ENCODE peak calls at places on chromosomes 7 and 10, in six cellular contexts. One of them, this sample, is unnamed.

GRCh38 chr7:5419523-5420107 is 4.0 kb downstream of the TNRC18 start:
- DNase-seq in epithelial cell of esophagus: no peak
- DNase-seq in dorsolateral prefrontal cortex: no peak
- DNase-seq in heart left ventricle: peak
- DNase-seq in astrocyte of the spinal cord: no peak
- DNase-seq in A549: no peak
- DNase-seq in this sample: no peak

GRCh38 chr7:76133164-76133775 is 68.4 kb upstream of the SRRM3 start:
- DNase-seq in epithelial cell of esophagus: no peak
- DNase-seq in A549: no peak
- DNase-seq in heart left ventricle: no peak
- DNase-seq in astrocyte of the spinal cord: no peak
- DNase-seq in dorsolateral prefrontal cortex: no peak
- DNase-seq in this sample: no peak

GRCh38 chr10:94293344-94293743 is 69.4 kb downstream of the NOC3L start:
- DNase-seq in A549: no peak
- DNase-seq in heart left ventricle: peak
- DNase-seq in epithelial cell of esophagus: no peak
- DNase-seq in dorsolateral prefrontal cortex: no peak
- DNase-seq in astrocyte of the spinal cord: peak
- DNase-seq in this sample: peak

GRCh38 chr10:108561649-108562048 is 1361.7 kb downstream of the XPNPEP1 start:
- DNase-seq in epithelial cell of esophagus: no peak
- DNase-seq in dorsolateral prefrontal cortex: no peak
- DNase-seq in heart left ventricle: no peak
- DNase-seq in A549: no peak
- DNase-seq in astrocyte of the spinal cord: peak
- DNase-seq in this sample: peak

GRCh38 chr10:132519382-132520146 is 18.0 kb upstream of the INPP5A start:
- DNase-seq in A549: no peak
- DNase-seq in dorsolateral prefrontal cortex: peak
- DNase-seq in epithelial cell of esophagus: no peak
- DNase-seq in heart left ventricle: peak
- DNase-seq in astrocyte of the spinal cord: no peak
- DNase-seq in this sample: no peak

GRCh38 chr10:22321156-22321711 is 335 bp downstream of the BMI1 start:
- DNase-seq in astrocyte of the spinal cord: peak
- DNase-seq in heart left ventricle: peak
- DNase-seq in A549: peak
- DNase-seq in dorsolateral prefrontal cortex: peak
- DNase-seq in epithelial cell of esophagus: peak
- DNase-seq in this sample: no peak

GRCh38 chr7:116535416-116535815 is 10.6 kb downstream of the CAV1 start:
- DNase-seq in astrocyte of the spinal cord: no peak
- DNase-seq in dorsolateral prefrontal cortex: no peak
- DNase-seq in epithelial cell of esophagus: no peak
- DNase-seq in heart left ventricle: no peak
- DNase-seq in A549: no peak
- DNase-seq in this sample: no peak

GRCh38 chr7:95608344-95609173 is 12.2 kb upstream of the PDK4 start:
- DNase-seq in heart left ventricle: peak
- DNase-seq in A549: peak
- DNase-seq in epithelial cell of esophagus: peak
- DNase-seq in dorsolateral prefrontal cortex: peak
- DNase-seq in astrocyte of the spinal cord: peak
- DNase-seq in this sample: peak

GRCh38 chr10:132774905-132775863 is 10.8 kb downstream of the NKX6-2 start:
- DNase-seq in dorsolateral prefrontal cortex: peak
- DNase-seq in astrocyte of the spinal cord: no peak
- DNase-seq in A549: peak
- DNase-seq in heart left ventricle: no peak
- DNase-seq in epithelial cell of esophagus: no peak
- DNase-seq in this sample: no peak

GRCh38 chr7:124489925-124490324 is 275.7 kb downstream of the GPR37 start:
- DNase-seq in heart left ventricle: no peak
- DNase-seq in epithelial cell of esophagus: no peak
- DNase-seq in astrocyte of the spinal cord: no peak
- DNase-seq in dorsolateral prefrontal cortex: no peak
- DNase-seq in A549: peak
- DNase-seq in this sample: no peak

GRCh38 chr10:8349610-8350249 is 295.2 kb downstream of the GATA3 start:
- DNase-seq in astrocyte of the spinal cord: no peak
- DNase-seq in A549: no peak
- DNase-seq in dorsolateral prefrontal cortex: no peak
- DNase-seq in epithelial cell of esophagus: no peak
- DNase-seq in heart left ventricle: no peak
- DNase-seq in this sample: no peak

GRCh38 chr7:54837761-54838539 is 78.9 kb upstream of the SEC61G start:
- DNase-seq in heart left ventricle: no peak
- DNase-seq in astrocyte of the spinal cord: no peak
- DNase-seq in epithelial cell of esophagus: no peak
- DNase-seq in A549: no peak
- DNase-seq in dorsolateral prefrontal cortex: no peak
- DNase-seq in this sample: no peak

GRCh38 chr7:54839538-54840213 is 80.7 kb upstream of the SEC61G start:
- DNase-seq in dorsolateral prefrontal cortex: no peak
- DNase-seq in astrocyte of the spinal cord: peak
- DNase-seq in A549: peak
- DNase-seq in epithelial cell of esophagus: peak
- DNase-seq in heart left ventricle: peak
- DNase-seq in this sample: no peak

GRCh38 chr7:54838540-54838925 is 79.5 kb upstream of the SEC61G start:
- DNase-seq in A549: no peak
- DNase-seq in astrocyte of the spinal cord: no peak
- DNase-seq in dorsolateral prefrontal cortex: no peak
- DNase-seq in epithelial cell of esophagus: no peak
- DNase-seq in heart left ventricle: no peak
- DNase-seq in this sample: no peak

GRCh38 chr7:54843961-54844360 is 85.0 kb upstream of the SEC61G start:
- DNase-seq in dorsolateral prefrontal cortex: no peak
- DNase-seq in A549: no peak
- DNase-seq in astrocyte of the spinal cord: no peak
- DNase-seq in epithelial cell of esophagus: peak
- DNase-seq in heart left ventricle: no peak
- DNase-seq in this sample: no peak

DNA sequence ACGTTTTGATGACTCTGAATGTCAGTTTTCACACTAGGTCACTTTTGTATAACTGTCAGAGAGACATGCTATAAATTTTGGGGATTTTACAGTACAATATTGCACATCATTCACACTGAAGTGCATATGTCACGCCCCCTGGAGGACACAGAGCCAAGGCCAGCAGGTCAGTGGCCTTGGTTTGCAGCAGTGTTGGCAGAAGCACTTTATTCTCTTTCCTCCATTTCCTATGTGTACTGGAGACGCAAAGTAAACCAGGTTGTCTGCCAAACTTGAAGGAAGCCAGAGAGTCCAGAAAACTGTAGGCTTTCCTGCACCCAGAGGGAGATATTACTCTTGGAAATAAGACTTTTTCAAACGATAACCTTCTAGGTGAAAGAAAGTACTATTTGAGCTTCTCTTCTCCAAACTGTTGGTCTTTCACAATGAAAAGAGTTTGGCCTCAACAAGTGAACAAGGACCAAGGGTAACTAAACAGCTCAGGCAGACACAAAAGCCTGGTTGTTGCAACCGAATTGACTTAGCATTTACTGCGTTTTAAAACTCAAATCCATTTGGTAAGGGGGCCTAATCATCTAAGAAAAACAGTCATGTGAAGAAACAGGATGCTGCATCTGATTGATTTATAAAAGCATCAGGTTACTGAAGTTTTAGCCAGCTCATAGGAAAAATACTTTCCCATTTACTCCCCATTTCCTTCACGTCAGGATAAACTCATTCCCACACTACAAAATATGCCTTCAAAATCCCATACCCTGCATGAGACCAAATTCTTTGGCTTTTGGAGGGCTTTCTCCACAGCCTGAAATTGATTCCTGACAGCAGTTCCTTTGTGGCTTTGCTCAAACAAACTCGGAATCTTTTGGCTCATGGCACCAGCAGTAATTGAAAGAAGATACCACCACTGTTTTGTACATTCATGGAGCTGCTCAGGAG is 83.0 kb upstream of the SEC61G start:
- DNase-seq in dorsolateral prefrontal cortex: no peak
- DNase-seq in astrocyte of the spinal cord: peak
- DNase-seq in A549: peak
- DNase-seq in epithelial cell of esophagus: peak
- DNase-seq in heart left ventricle: peak
- DNase-seq in this sample: peak
- TF ChIP-seq CTCF in dorsolateral prefrontal cortex: no peak
- TF ChIP-seq CTCF in astrocyte of the spinal cord: peak
- TF ChIP-seq CTCF in A549: peak
- TF ChIP-seq CTCF in epithelial cell of esophagus: no peak
- TF ChIP-seq CTCF in heart left ventricle: peak
- TF ChIP-seq CTCF in this sample: peak

GRCh38 chr10:122192142-122192541 is 79.0 kb upstream of the BTBD16 start:
- DNase-seq in dorsolateral prefrontal cortex: peak
- DNase-seq in heart left ventricle: peak
- DNase-seq in astrocyte of the spinal cord: no peak
- DNase-seq in A549: no peak
- DNase-seq in epithelial cell of esophagus: no peak
- DNase-seq in this sample: no peak
- H3K4me3 ChIP-seq in dorsolateral prefrontal cortex: peak
- H3K4me3 ChIP-seq in heart left ventricle: no peak
- H3K4me3 ChIP-seq in astrocyte of the spinal cord: no peak
- H3K4me3 ChIP-seq in A549: no peak
- H3K4me3 ChIP-seq in epithelial cell of esophagus: no peak
- H3K4me3 ChIP-seq in this sample: no peak

DNA sequence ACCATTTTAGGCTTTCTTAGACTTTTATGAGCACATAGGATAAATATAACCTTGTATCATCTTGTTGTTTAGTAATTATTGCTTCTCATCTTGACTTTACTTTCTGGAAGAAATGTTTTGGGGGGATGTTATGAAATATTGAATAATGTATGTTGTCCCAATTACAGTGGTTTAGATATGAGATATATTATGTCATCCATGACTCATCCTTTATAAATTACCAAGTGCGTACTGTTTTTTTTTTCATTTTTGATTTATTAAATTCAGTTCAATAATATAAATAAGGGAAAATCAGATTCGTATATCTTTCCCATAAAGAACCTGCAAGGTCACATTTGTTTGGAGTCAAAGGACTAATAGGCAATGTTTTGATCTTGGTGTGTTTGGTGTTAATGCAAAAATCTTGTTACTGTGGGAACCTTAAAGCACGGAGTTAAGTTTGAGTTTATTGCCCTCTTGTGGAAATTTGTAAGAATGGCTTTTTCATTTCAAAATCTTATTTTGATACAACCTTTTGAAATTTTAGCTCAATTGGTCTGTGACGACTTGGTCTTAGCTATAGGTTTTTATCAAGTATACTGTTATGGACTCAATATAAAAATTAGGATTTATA is 108.6 kb downstream of the SRI start:
- DNase-seq in A549: peak
- DNase-seq in heart left ventricle: no peak
- DNase-seq in dorsolateral prefrontal cortex: no peak
- DNase-seq in astrocyte of the spinal cord: peak
- DNase-seq in epithelial cell of esophagus: peak
- DNase-seq in this sample: no peak
- TF ChIP-seq CTCF in A549: peak
- TF ChIP-seq CTCF in heart left ventricle: peak
- TF ChIP-seq CTCF in dorsolateral prefrontal cortex: peak
- TF ChIP-seq CTCF in astrocyte of the spinal cord: peak
- TF ChIP-seq CTCF in epithelial cell of esophagus: peak
- TF ChIP-seq CTCF in this sample: peak

DNA sequence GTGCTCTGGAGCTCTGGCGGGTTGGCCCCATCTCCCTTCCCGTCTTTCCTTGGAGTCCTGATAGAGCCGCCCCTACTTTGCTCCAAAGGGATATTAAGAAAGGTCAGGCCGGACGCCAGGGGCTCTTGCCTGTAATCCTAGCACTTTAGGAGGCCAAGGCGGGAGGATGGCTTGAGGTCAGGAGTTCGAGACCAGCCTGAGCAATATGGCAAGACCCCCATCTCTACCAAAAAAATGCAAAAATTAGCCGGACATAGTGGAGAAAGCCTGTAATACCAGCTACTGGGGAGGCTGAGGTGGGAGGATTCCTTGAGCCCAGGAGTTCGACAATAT is 313 bp upstream of the MLXIPL start:
- DNase-seq in A549: no peak
- DNase-seq in heart left ventricle: no peak
- DNase-seq in epithelial cell of esophagus: no peak
- DNase-seq in astrocyte of the spinal cord: no peak
- DNase-seq in dorsolateral prefrontal cortex: no peak
- DNase-seq in this sample: no peak
- H3K4me3 ChIP-seq in A549: peak
- H3K4me3 ChIP-seq in heart left ventricle: peak
- H3K4me3 ChIP-seq in epithelial cell of esophagus: no peak
- H3K4me3 ChIP-seq in astrocyte of the spinal cord: no peak
- H3K4me3 ChIP-seq in dorsolateral prefrontal cortex: peak
- H3K4me3 ChIP-seq in this sample: no peak

GRCh38 chr10:42830237-42830636 is 47.6 kb downstream of the BMS1 start:
- DNase-seq in dorsolateral prefrontal cortex: no peak
- DNase-seq in heart left ventricle: no peak
- DNase-seq in epithelial cell of esophagus: no peak
- DNase-seq in astrocyte of the spinal cord: no peak
- DNase-seq in A549: no peak
- DNase-seq in this sample: no peak

DNA sequence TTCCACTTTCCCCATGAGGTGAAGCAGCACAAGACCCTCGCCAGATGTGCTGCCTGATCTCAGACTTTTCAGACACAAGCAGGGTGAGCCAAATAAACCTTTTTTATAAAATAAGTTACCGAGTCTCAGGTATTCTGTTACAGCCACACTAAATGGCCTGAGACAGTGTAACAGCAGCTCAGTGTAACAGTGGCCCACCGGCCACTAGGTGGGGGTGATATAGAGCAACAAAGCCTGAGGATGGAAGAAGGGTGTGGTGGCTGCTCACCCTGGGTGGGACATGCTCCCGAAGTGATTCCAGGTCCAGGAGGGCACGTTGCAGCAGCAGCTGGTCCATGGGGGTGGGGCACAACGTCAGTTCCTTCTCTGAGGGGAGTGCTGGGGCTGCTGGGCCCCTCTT is 44.6 kb downstream of the BMS1 start:
- DNase-seq in astrocyte of the spinal cord: no peak
- DNase-seq in A549: no peak
- DNase-seq in dorsolateral prefrontal cortex: no peak
- DNase-seq in heart left ventricle: no peak
- DNase-seq in epithelial cell of esophagus: no peak
- DNase-seq in this sample: no peak
- TF ChIP-seq CTCF in astrocyte of the spinal cord: peak
- TF ChIP-seq CTCF in A549: no peak
- TF ChIP-seq CTCF in dorsolateral prefrontal cortex: no peak
- TF ChIP-seq CTCF in heart left ventricle: no peak
- TF ChIP-seq CTCF in epithelial cell of esophagus: peak
- TF ChIP-seq CTCF in this sample: peak

GRCh38 chr10:43605850-43606322 is 352 bp upstream of the ZNF485 start:
- DNase-seq in heart left ventricle: no peak
- DNase-seq in astrocyte of the spinal cord: no peak
- DNase-seq in A549: no peak
- DNase-seq in epithelial cell of esophagus: no peak
- DNase-seq in dorsolateral prefrontal cortex: no peak
- DNase-seq in this sample: no peak
- H3K4me3 ChIP-seq in heart left ventricle: peak
- H3K4me3 ChIP-seq in astrocyte of the spinal cord: peak
- H3K4me3 ChIP-seq in A549: peak
- H3K4me3 ChIP-seq in epithelial cell of esophagus: peak
- H3K4me3 ChIP-seq in dorsolateral prefrontal cortex: peak
- H3K4me3 ChIP-seq in this sample: peak

GRCh38 chr10:69636626-69637550 is 6.8 kb downstream of the FAM241B start:
- DNase-seq in A549: peak
- DNase-seq in dorsolateral prefrontal cortex: peak
- DNase-seq in heart left ventricle: no peak
- DNase-seq in epithelial cell of esophagus: peak
- DNase-seq in astrocyte of the spinal cord: no peak
- DNase-seq in this sample: no peak
- TF ChIP-seq CTCF in A549: peak
- TF ChIP-seq CTCF in dorsolateral prefrontal cortex: no peak
- TF ChIP-seq CTCF in heart left ventricle: peak
- TF ChIP-seq CTCF in epithelial cell of esophagus: peak
- TF ChIP-seq CTCF in astrocyte of the spinal cord: peak
- TF ChIP-seq CTCF in this sample: peak

GRCh38 chr10:50381637-50382036 is 130.3 kb upstream of the ASAH2 start:
- DNase-seq in heart left ventricle: no peak
- DNase-seq in dorsolateral prefrontal cortex: no peak
- DNase-seq in astrocyte of the spinal cord: no peak
- DNase-seq in epithelial cell of esophagus: no peak
- DNase-seq in A549: no peak
- DNase-seq in this sample: no peak
- H3K4me3 ChIP-seq in heart left ventricle: no peak
- H3K4me3 ChIP-seq in dorsolateral prefrontal cortex: no peak
- H3K4me3 ChIP-seq in astrocyte of the spinal cord: no peak
- H3K4me3 ChIP-seq in epithelial cell of esophagus: no peak
- H3K4me3 ChIP-seq in A549: no peak
- H3K4me3 ChIP-seq in this sample: no peak

This sample was measured in HFF-Myc.